ENCODE peak calls at places on chromosomes 2 and 18, in nine cellular contexts. S is HFF-Myc, G is AG04450, K is AG09309, N is prostate gland, Y is BJ, F is tibial nerve, X is colonic mucosa, U is fibroblast of lung. P is an unnamed sample.

GRCh38 chr2:109614715-109615636 is 812 bp downstream of the SOWAHC start:
- DNase-seq in U (peak), F (no peak), G (no peak), X (peak), K (no peak), S (no peak), Y (no peak), N (no peak), P (no peak)

GRCh38 chr2:121295911-121296650 is 11.1 kb upstream of the TFCP2L1 start:
- DNase-seq in S (no peak), U (no peak), N (no peak), G (no peak), Y (no peak), K (no peak), X (no peak), F (no peak), P (no peak)

GRCh38 chr2:33655626-33656025 is 56.5 kb upstream of the FAM98A start:
- DNase-seq in N (no peak), F (no peak), K (no peak), S (no peak), G (no peak), X (no peak), U (no peak), Y (no peak), P (no peak)

GRCh38 chr18:40452599-40452998 is 1502.4 kb upstream of the PIK3C3 start:
- DNase-seq in N (no peak), Y (no peak), S (no peak), G (no peak), X (no peak), U (no peak), K (no peak), F (no peak), P (no peak)

GRCh38 chr2:128422571-128422970 is 103.9 kb upstream of the HS6ST1 start:
- DNase-seq in U (peak), K (peak), N (no peak), G (peak), Y (peak), F (no peak), X (peak), S (peak), P (no peak)

GRCh38 chr2:213227458-213227857 is 56.8 kb upstream of the SPAG16 start:
- DNase-seq in N (no peak), S (peak), G (no peak), K (no peak), U (peak), Y (no peak), X (no peak), F (no peak), P (no peak)

GRCh38 chr18:2173464-2173863 is 397.8 kb downstream of the METTL4 start:
- DNase-seq in S (peak), N (no peak), K (peak), X (no peak), Y (peak), G (peak), U (peak), F (no peak), P (no peak)

GRCh38 chr2:80459028-80459427 is 154.5 kb upstream of the LRRTM1 start:
- DNase-seq in U (no peak), Y (no peak), G (no peak), N (no peak), K (no peak), S (no peak), F (no peak), X (no peak), P (no peak)

GRCh38 chr2:38045811-38046210 is 30.1 kb downstream of the CYP1B1 start:
- DNase-seq in F (no peak), S (no peak), Y (no peak), K (no peak), N (no peak), X (no peak), G (no peak), U (peak), P (no peak)

GRCh38 chr2:68828887-68829708 is 42.1 kb downstream of the BMP10 start:
- DNase-seq in F (peak), Y (peak), S (peak), X (peak), N (peak), K (peak), G (peak), U (peak), P (peak)
- H3K4me3 ChIP-seq in F (no peak), Y (no peak), S (no peak), X (no peak), N (no peak), K (no peak), G (no peak), U (no peak), P (no peak)

GRCh38 chr2:49270091-49270490 is 115.8 kb upstream of the FSHR start:
- DNase-seq in X (no peak), G (no peak), S (no peak), F (no peak), K (no peak), Y (no peak), N (no peak), U (no peak), P (no peak)
- TF ChIP-seq CTCF in X (no peak), G (no peak), S (no peak), F (no peak), K (no peak), Y (no peak), N (no peak), U (no peak), P (no peak)

GRCh38 chr2:156540706-156541105 is 104.5 kb downstream of the GPD2 start:
- DNase-seq in U (peak), K (no peak), N (no peak), Y (no peak), G (no peak), F (no peak), S (no peak), X (no peak), P (no peak)
- H3K4me3 ChIP-seq in U (no peak), K (no peak), N (no peak), Y (no peak), G (no peak), F (no peak), S (no peak), X (no peak), P (no peak)

DNA sequence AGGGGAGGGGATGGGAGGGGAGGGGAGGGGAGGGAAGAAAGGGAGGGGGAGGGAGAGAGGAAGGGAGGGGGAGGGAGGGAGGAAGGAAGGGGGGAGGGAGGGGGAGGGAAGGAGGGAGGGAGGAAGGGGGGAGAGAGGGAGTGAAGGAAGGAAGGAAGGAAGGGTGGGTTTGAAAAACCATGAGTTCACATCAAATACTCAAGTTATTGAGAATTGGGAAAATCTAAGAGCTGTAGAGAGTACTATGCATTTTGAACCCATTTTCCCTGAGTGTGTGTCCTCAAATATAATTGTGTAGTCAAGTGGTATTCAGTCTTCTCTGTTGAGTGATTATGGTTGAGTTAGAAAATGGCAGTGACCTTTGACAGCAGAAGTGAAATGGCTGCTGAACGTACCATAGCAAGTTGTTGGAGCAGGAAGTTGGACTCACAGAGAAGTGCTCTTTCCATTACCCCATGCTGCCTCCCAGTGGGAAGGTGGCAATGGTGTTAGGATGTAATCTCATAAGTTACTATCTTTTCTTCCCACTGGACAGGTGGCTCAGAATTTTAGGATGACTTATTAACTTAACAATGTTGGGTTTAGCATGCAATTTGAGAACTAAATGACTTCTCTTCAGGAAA is 214.6 kb downstream of the SETBP1 start:
- DNase-seq in U (peak), X (peak), Y (no peak), S (peak), K (peak), G (peak), N (peak), F (no peak), P (no peak)
- TF ChIP-seq CTCF in U (peak), X (peak), Y (peak), S (peak), K (peak), G (peak), N (no peak), F (peak), P (no peak)

GRCh38 chr2:96114903-96115581 is 1.3 kb downstream of the ADRA2B start:
- DNase-seq in X (no peak), S (no peak), K (no peak), Y (no peak), U (no peak), F (no peak), G (no peak), N (no peak), P (no peak)

GRCh38 chr2:96116879-96117533 is 635 bp upstream of the ADRA2B start:
- DNase-seq in F (no peak), U (no peak), K (no peak), G (no peak), X (peak), N (peak), Y (no peak), S (no peak), P (peak)

GRCh38 chr2:96114546-96114902 is 1.8 kb downstream of the ADRA2B start:
- DNase-seq in X (no peak), N (no peak), K (no peak), G (no peak), Y (no peak), U (no peak), F (no peak), S (no peak), P (no peak)

GRCh38 chr2:96116424-96116878 is at the start of gene ADRA2B:
- DNase-seq in S (no peak), F (no peak), X (peak), G (no peak), K (no peak), N (peak), U (peak), Y (no peak), P (peak)

DNA sequence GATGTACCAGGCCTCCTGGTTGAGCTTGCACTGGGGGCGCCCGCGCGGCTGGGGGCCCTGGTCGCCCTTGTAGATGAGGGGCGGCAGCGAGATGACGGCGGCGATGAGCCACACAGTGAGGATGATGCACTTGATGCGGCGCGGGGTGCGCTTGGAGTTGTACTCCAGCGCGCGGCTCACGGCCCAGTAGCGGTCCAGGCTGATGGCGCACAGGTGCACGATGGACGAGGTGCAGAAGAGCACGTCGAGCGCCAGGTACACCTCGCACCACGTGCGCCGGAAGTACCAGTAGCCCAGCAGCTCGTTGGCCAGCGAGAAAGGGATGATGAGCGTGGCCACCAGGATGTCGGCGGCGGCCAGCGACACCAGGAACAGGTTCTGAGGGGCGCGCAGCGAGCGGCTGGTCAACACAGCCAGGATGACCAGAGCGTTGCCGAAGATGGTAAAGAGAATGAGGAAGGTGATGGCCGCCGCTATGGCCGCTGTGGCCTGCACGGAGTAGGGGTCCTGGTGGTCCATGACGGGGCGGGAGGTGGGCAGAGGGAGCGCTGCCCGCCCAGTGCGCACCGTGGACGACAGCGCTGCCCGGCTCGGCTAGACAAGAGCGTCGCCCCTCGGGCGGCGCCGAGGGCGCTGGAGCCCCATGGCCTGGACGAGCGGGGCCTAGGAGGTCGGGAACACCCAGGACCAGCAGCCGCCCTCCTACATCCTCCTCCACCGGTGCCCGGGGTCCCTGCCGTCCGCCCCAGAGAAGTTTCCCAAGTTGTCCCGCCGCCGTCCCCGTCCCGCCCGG is 544 bp downstream of the ADRA2B start:
- DNase-seq in K (no peak), X (no peak), U (no peak), S (no peak), G (no peak), Y (no peak), F (no peak), N (no peak), P (no peak)
- H3K4me3 ChIP-seq in K (no peak), X (peak), U (no peak), S (peak), G (no peak), Y (peak), F (peak), N (peak), P (peak)

DNA sequence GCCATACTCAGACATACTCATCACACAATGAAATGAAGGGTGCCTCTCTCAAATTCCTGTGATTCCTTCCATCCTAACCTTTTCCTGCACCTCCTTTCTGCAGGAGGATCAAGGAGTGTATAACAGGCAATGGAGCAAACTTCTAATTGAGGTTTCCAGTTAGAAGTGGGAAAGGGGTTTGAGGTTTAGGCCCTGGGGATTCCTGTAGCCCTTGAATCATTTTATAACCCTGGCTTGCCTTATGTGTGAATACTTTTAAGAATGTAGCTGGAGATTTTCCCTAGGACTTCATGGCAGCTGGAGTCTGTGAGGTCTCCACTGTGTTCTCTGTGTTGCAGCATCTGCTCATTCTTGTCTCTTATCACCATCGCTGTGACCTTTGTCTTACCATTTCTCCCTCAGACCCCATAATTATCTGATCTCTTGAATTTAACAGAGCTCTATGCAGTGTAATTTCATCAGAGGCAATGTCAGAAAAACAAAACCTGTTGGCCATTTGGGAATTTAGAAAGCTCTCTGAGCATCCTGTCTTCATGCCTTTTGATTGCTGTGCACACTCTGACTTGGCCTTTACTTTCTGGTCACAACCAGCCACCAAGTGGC is 370.1 kb upstream of the SLC14A2 start:
- DNase-seq in X (no peak), Y (no peak), K (no peak), G (no peak), S (no peak), N (no peak), U (peak), F (no peak), P (no peak)
- TF ChIP-seq CTCF in X (no peak), Y (no peak), K (no peak), G (no peak), S (no peak), N (no peak), U (no peak), F (no peak), P (no peak)